ENCODE peak calls at places on chromosomes 4 and X, in six cellular contexts. Y is putamen, X is sciatic nerve, F is islet precursor cell, E is NCI-H1105, T is glutamatergic neuron. O is an unnamed sample.

GRCh38 chrX:126552313-126553022 is at the start of gene DCAF12L1:
- DNase-seq in Y (no peak), X (no peak), F (peak; percentile 61), E (no peak), T (peak; percentile 45), O (peak; percentile 53)

GRCh38 chrX:45722471-45722870 is 521.8 kb upstream of the DIPK2B start:
- DNase-seq in Y (no peak), X (no peak), F (no peak), E (no peak), T (no peak), O (no peak)

GRCh38 chrX:20116087-20116574 is 576 bp downstream of the MAP7D2 start:
- DNase-seq in Y (no peak), X (no peak), F (no peak), E (no peak), T (peak; percentile 20), O (peak; percentile 23)

GRCh38 chr4:77773101-77773500 is 46.1 kb downstream of the CNOT6L start:
- DNase-seq in Y (no peak), X (no peak), F (no peak), E (no peak), T (no peak), O (no peak)

GRCh38 chr4:152640058-152640921 is 39.5 kb downstream of the TMEM154 start:
- DNase-seq in Y (no peak), X (no peak), F (no peak), E (peak; percentile 2), T (no peak), O (no peak)

GRCh38 chr4:70722199-70722791 is 531 bp downstream of the RUFY3 start:
- DNase-seq in Y (peak; percentile 48), X (no peak), F (peak; percentile 63), E (peak; percentile 7), T (peak; percentile 58), O (peak; percentile 61)

GRCh38 chr4:7333801-7334421 is 100.8 kb downstream of the PSAPL1 start:
- DNase-seq in Y (no peak), X (no peak), F (no peak), E (no peak), T (no peak), O (no peak)

GRCh38 chr4:86791126-86791525 is 58.1 kb downstream of the SLC10A6 start:
- DNase-seq in Y (no peak), X (no peak), F (peak; percentile 62), E (no peak), T (no peak), O (peak; percentile 81)

GRCh38 chr4:6688879-6689505 is 4.7 kb upstream of the S100P start:
- DNase-seq in Y (no peak), X (peak; percentile 70), F (peak; percentile 99), E (no peak), T (peak; percentile 77), O (peak; percentile 98)

GRCh38 chr4:1447676-1448588 is 41.7 kb upstream of the NKX1-1 start:
- DNase-seq in Y (no peak), X (peak; percentile 54), F (peak; percentile 37), E (no peak), T (no peak), O (no peak)

GRCh38 chr4:56762484-56763250 is 58.8 kb downstream of the SPINK2 start:
- DNase-seq in Y (no peak), X (no peak), F (no peak), E (no peak), T (no peak), O (peak; percentile 42)

GRCh38 chrX:119477812-119478232 is 9.6 kb downstream of the SLC25A5 start:
- DNase-seq in Y (no peak), X (no peak), F (no peak), E (no peak), T (no peak), O (no peak)

GRCh38 chr4:99642725-99643489 is 14.7 kb downstream of the C4orf54 start:
- DNase-seq in Y (no peak), X (no peak), F (no peak), E (no peak), T (no peak), O (peak; percentile 17)

GRCh38 chr4:75985116-75985515 is 5.6 kb downstream of the SDAD1 start:
- DNase-seq in Y (no peak), X (no peak), F (no peak), E (no peak), T (no peak), O (no peak)

GRCh38 chr4:177356191-177356590 is 46.5 kb downstream of the NEIL3 start:
- DNase-seq in Y (no peak), X (no peak), F (no peak), E (no peak), T (no peak), O (no peak)

GRCh38 chr4:3313556-3314228 is 20.9 kb downstream of the RGS12 start:
- DNase-seq in Y (no peak), X (peak; percentile 48), F (peak; percentile 34), E (no peak), T (no peak), O (no peak)

GRCh38 chr4:156118821-156119220 is 165.2 kb upstream of the CTSO start:
- DNase-seq in Y (no peak), X (no peak), F (no peak), E (no peak), T (no peak), O (no peak)

GRCh38 chrX:102899940-102900916 is 36.8 kb upstream of the RAB40AL start:
- DNase-seq in Y (peak; percentile 29), X (peak; percentile 76), F (peak; percentile 79), E (peak; percentile 18), T (peak; percentile 73), O (peak; percentile 72)

GRCh38 chr4:16844796-16845586 is 53.5 kb downstream of the LDB2 start:
- DNase-seq in Y (no peak), X (no peak), F (no peak), E (no peak), T (no peak), O (peak; percentile 38)

GRCh38 chr4:185134176-185134869 is 8.7 kb upstream of the SLC25A4 start:
- DNase-seq in Y (peak; percentile 41), X (no peak), F (no peak), E (no peak), T (no peak), O (peak; percentile 61)

GRCh38 chr4:123824524-123824923 is 427.9 kb downstream of the SPRY1 start:
- DNase-seq in Y (no peak), X (no peak), F (no peak), E (no peak), T (no peak), O (no peak)

GRCh38 chr4:107564326-107564725 is 155.7 kb downstream of the PAPSS1 start:
- DNase-seq in Y (no peak), X (no peak), F (peak; percentile 61), E (no peak), T (no peak), O (peak; percentile 57)

GRCh38 chrX:118824173-118824782 is 654 bp downstream of the ZCCHC12 start:
- DNase-seq in Y (no peak), X (no peak), F (no peak), E (no peak), T (peak; percentile 59), O (peak; percentile 32)

GRCh38 chr4:163816494-163816893 is 322.0 kb downstream of the TMA16 start:
- DNase-seq in Y (no peak), X (no peak), F (no peak), E (no peak), T (no peak), O (peak; percentile 16)

GRCh38 chr4:47744253-47744652 is 93.6 kb downstream of the CORIN start:
- DNase-seq in Y (no peak), X (no peak), F (no peak), E (no peak), T (no peak), O (no peak)

O was measured in mesendoderm.